ENCODE peak calls at places on chromosomes 13 and 19, in ten cellular contexts. X is CD4-positive, alpha-beta T cell; M is T-helper 9 cell; R is fibroblast of lung; H is body of pancreas; E is activated CD4-positive, CD25-positive, alpha-beta regulatory T cell; N is left cardiac atrium; P is stimulated activated CD8-positive, alpha-beta memory T cell treated with anti-CD3 and anti-CD28 coated beads, Interleukin-15, amount 100 ng/mL, for 24 hours; L is dermis blood vessel endothelial cell; Z is astrocyte. U is an unnamed sample.

GRCh38 chr19:54435551-54436016 is 13.4 kb upstream of the LENG8 start:
- DNase-seq in N (no peak), H (no peak), X (no peak), L (no peak), P (no peak), R (no peak), E (no peak), Z (no peak), M (no peak), U (no peak)

GRCh38 chr13:43245374-43245964 is 222.1 kb downstream of the DNAJC15 start:
- DNase-seq in P (no peak), N (no peak), M (no peak), H (no peak), Z (peak), L (no peak), R (peak), E (no peak), X (no peak), U (peak)

GRCh38 chr19:30830875-30831274 is 458.7 kb downstream of the ZNF536 start:
- DNase-seq in L (no peak), N (no peak), R (no peak), H (no peak), X (no peak), Z (no peak), P (no peak), M (no peak), E (no peak), U (no peak)

GRCh38 chr13:99067160-99067985 is 89.5 kb upstream of the DOCK9 start:
- DNase-seq in E (no peak), H (no peak), R (peak), N (no peak), Z (peak), M (no peak), P (no peak), X (no peak), L (no peak), U (peak)

GRCh38 chr13:27419333-27419732 is 5.1 kb upstream of the GTF3A start:
- DNase-seq in Z (no peak), L (no peak), X (no peak), M (no peak), P (no peak), H (no peak), E (no peak), N (no peak), R (no peak), U (no peak)

GRCh38 chr19:54600228-54600627 is 6.8 kb downstream of the LILRA1 start:
- DNase-seq in X (no peak), N (no peak), P (no peak), R (no peak), L (no peak), H (no peak), M (no peak), E (no peak), Z (no peak), U (no peak)

GRCh38 chr13:114067381-114067885 is 65.0 kb downstream of the RASA3 start:
- DNase-seq in P (no peak), Z (peak), M (no peak), X (no peak), L (no peak), R (peak), E (no peak), H (no peak), N (no peak), U (peak)

GRCh38 chr19:51108805-51109146 is 567 bp upstream of the CTU1 start:
- DNase-seq in H (no peak), M (no peak), P (no peak), X (no peak), N (no peak), L (no peak), Z (no peak), R (no peak), E (no peak), U (no peak)

GRCh38 chr13:35598790-35599369 is 122.4 kb upstream of the MAB21L1 start:
- DNase-seq in R (peak), Z (peak), H (no peak), N (no peak), E (no peak), M (no peak), L (no peak), X (no peak), P (no peak), U (no peak)

GRCh38 chr13:75864718-75865117 is 228.6 kb downstream of the LMO7 start:
- DNase-seq in M (no peak), X (no peak), L (no peak), N (no peak), P (no peak), H (no peak), R (peak), E (no peak), Z (peak), U (no peak)

GRCh38 chr19:44236384-44236783 is 23.3 kb upstream of the ZNF233 start:
- DNase-seq in X (no peak), Z (no peak), M (no peak), N (no peak), P (no peak), R (no peak), E (no peak), L (no peak), H (no peak), U (no peak)

GRCh38 chr19:53183146-53183545 is 10.0 kb downstream of the ZNF665 start:
- DNase-seq in P (no peak), M (no peak), R (peak), N (no peak), L (no peak), X (no peak), E (no peak), Z (peak), H (no peak), U (peak)

GRCh38 chr13:97346561-97347254 is 87.3 kb upstream of the RAP2A start:
- DNase-seq in P (no peak), H (no peak), X (no peak), M (no peak), Z (no peak), E (no peak), R (no peak), L (no peak), N (no peak), U (no peak)

GRCh38 chr13:60397693-60398437 is 845 bp downstream of the TDRD3 start:
- DNase-seq in Z (peak), H (peak), X (peak), M (no peak), R (peak), E (no peak), L (peak), P (peak), N (peak), U (peak)

GRCh38 chr13:106140476-106140875 is 395.0 kb downstream of the EFNB2 start:
- DNase-seq in Z (no peak), P (no peak), L (no peak), H (no peak), E (no peak), M (no peak), X (no peak), R (no peak), N (no peak), U (no peak)

GRCh38 chr19:6393982-6394412 is 1.0 kb upstream of the GTF2F1 start:
- DNase-seq in Z (no peak), M (no peak), E (no peak), L (no peak), H (no peak), N (no peak), X (peak), P (peak), R (no peak), U (no peak)